ENCODE peak calls at places on chromosomes 13 and 19, in eight cellular contexts. M is cardiac muscle cell; D is CD4-positive, CD25-positive, alpha-beta regulatory T cell; K is sigmoid colon; I is BE2C; E is heart right ventricle; S is body of pancreas; N is mucosa of descending colon. Z is an unnamed sample. For H3K4me1, the result is how much of the 10 kb centered on the place peaks cover.

GRCh38 chr13:63554157-63554556 is 2138.5 kb upstream of the PCDH20 start:
- DNase-seq in N (no peak), M (no peak), E (no peak), S (no peak), I (no peak), D (no peak), K (no peak), Z (no peak)

GRCh38 chr19:34236035-34236793 is 18.1 kb upstream of the GARRE1 start:
- DNase-seq in K (no peak), E (no peak), N (peak), M (peak), S (no peak), D (no peak), I (no peak), Z (no peak)

GRCh38 chr13:48291730-48292129 is 11.8 kb upstream of the RB1 start:
- DNase-seq in N (no peak), E (no peak), K (no peak), D (no peak), S (peak), I (no peak), M (peak), Z (no peak)

GRCh38 chr13:106568225-106569003 is 477 bp upstream of the ARGLU1 start:
- DNase-seq in E (no peak), K (no peak), I (no peak), S (no peak), D (no peak), N (no peak), M (no peak), Z (peak)

GRCh38 chr13:29849071-29849541 is 1.3 kb downstream of the UBL3 start:
- DNase-seq in M (peak), K (no peak), E (peak), N (peak), S (peak), D (peak), I (no peak), Z (peak)

GRCh38 chr13:83232626-83233025 is 649.6 kb downstream of the SLITRK1 start:
- DNase-seq in I (no peak), K (no peak), D (no peak), M (no peak), E (no peak), S (no peak), N (no peak), Z (no peak)

GRCh38 chr13:109859216-109859835 is 72.9 kb upstream of the IRS2 start:
- DNase-seq in K (no peak), D (no peak), M (no peak), N (no peak), E (peak), S (no peak), I (no peak), Z (no peak)

GRCh38 chr19:31501427-31502195 is 152.4 kb upstream of the TSHZ3 start:
- DNase-seq in I (no peak), M (no peak), E (no peak), D (no peak), K (no peak), N (no peak), S (no peak), Z (no peak)

GRCh38 chr19:45640849-45641273 is 1.7 kb upstream of the EML2 start:
- DNase-seq in E (no peak), S (peak), K (no peak), I (no peak), D (peak), M (no peak), N (peak), Z (no peak)

GRCh38 chr19:33124207-33125098 is 7.5 kb upstream of the WDR88 start:
- DNase-seq in E (no peak), S (no peak), M (no peak), K (no peak), I (no peak), N (no peak), D (no peak), Z (no peak)

GRCh38 chr13:82747331-82747730 is 1134.9 kb downstream of the SLITRK1 start:
- DNase-seq in I (no peak), K (no peak), D (no peak), M (no peak), S (no peak), N (no peak), E (no peak), Z (no peak)

GRCh38 chr19:35673121-35673804 is 6.9 kb downstream of the UPK1A start:
- DNase-seq in D (no peak), I (peak), K (peak), N (peak), S (peak), E (no peak), M (peak), Z (no peak)

GRCh38 chr13:51840917-51841316 is 4.1 kb downstream of the TMEM272 start:
- DNase-seq in K (no peak), I (no peak), N (no peak), S (no peak), M (no peak), E (no peak), D (no peak), Z (no peak)

GRCh38 chr19:18416778-18417249 is 2.4 kb upstream of the SSBP4 start:
- DNase-seq in S (peak), K (peak), I (peak), M (peak), D (peak), E (peak), N (peak), Z (peak)

GRCh38 chr19:15177269-15178116 is 23.3 kb downstream of the NOTCH3 start:
- DNase-seq in I (peak), S (peak), E (peak), K (peak), N (peak), D (peak), M (peak), Z (no peak)

GRCh38 chr19:10817291-10818038 is 18.5 kb downstream of the TMED1 start:
- DNase-seq in K (peak), D (no peak), N (peak), E (peak), S (peak), I (peak), M (peak), Z (no peak)

GRCh38 chr13:93235258-93236015 is 8.8 kb downstream of the GPC6 start:
- DNase-seq in S (no peak), N (no peak), D (no peak), K (peak), M (peak), I (no peak), E (no peak), Z (no peak)

GRCh38 chr13:48068952-48069351 is 26.0 kb downstream of the MED4 start:
- DNase-seq in K (no peak), I (no peak), D (no peak), E (no peak), S (no peak), N (no peak), M (no peak), Z (no peak)

GRCh38 chr13:48891586-48891985 is 84.1 kb upstream of the FNDC3A start:
- DNase-seq in K (no peak), E (no peak), I (peak), M (peak), D (no peak), S (no peak), N (no peak), Z (no peak)

GRCh38 chr13:74444161-74444571 is 310.0 kb upstream of the KLF12 start:
- DNase-seq in I (no peak), M (no peak), S (no peak), E (no peak), N (no peak), K (no peak), D (no peak), Z (no peak)

GRCh38 chr13:74687452-74688180 is 553.4 kb upstream of the KLF12 start:
- DNase-seq in I (no peak), N (no peak), S (no peak), E (peak), D (no peak), K (no peak), M (no peak), Z (no peak)

GRCh38 chr13:99752373-99752772 is 219.2 kb downstream of the ZIC5 start:
- DNase-seq in S (no peak), E (no peak), I (no peak), D (no peak), K (no peak), M (no peak), N (no peak), Z (no peak)

GRCh38 chr13:75318138-75318833 is 163.7 kb downstream of the TBC1D4 start:
- DNase-seq in M (no peak), E (no peak), N (no peak), S (no peak), I (no peak), K (no peak), D (no peak), Z (no peak)

GRCh38 chr13:29763426-29764180 is 86.8 kb downstream of the UBL3 start:
- DNase-seq in D (no peak), M (no peak), I (no peak), K (no peak), S (no peak), E (no peak), N (no peak), Z (no peak)

GRCh38 chr13:37889102-37889501 is 19.5 kb upstream of the TRPC4 start:
- DNase-seq in K (no peak), M (peak), I (no peak), N (no peak), E (no peak), D (no peak), S (no peak), Z (no peak)

GRCh38 chr13:61110804-61111203 is 304.8 kb downstream of the PCDH20 start:
- DNase-seq in D (no peak), I (no peak), N (no peak), S (no peak), K (no peak), M (no peak), E (no peak), Z (no peak)

GRCh38 chr19:35144600-35145436 is 1.8 kb downstream of the FXYD7 start:
- DNase-seq in M (peak), K (no peak), S (peak), N (peak), D (peak), E (no peak), I (no peak), Z (no peak)

GRCh38 chr13:66765559-66765958 is 464.6 kb downstream of the PCDH9 start:
- DNase-seq in I (no peak), N (no peak), D (no peak), E (no peak), K (no peak), M (no peak), S (no peak), Z (no peak)

GRCh38 chr13:31320946-31321345 is 121.2 kb downstream of the B3GLCT start:
- DNase-seq in I (no peak), K (no peak), D (no peak), N (no peak), E (no peak), S (no peak), M (no peak), Z (no peak)

GRCh38 chr13:31327157-31327556 is 127.4 kb downstream of the B3GLCT start:
- DNase-seq in E (no peak), S (no peak), M (no peak), K (no peak), D (no peak), I (no peak), N (no peak), Z (no peak)

GRCh38 chr13:31321457-31321856 is 121.7 kb downstream of the B3GLCT start:
- DNase-seq in D (no peak), N (no peak), I (no peak), K (no peak), S (no peak), M (no peak), E (no peak), Z (no peak)

GRCh38 chr13:31322025-31322424 is 122.2 kb downstream of the B3GLCT start:
- DNase-seq in N (no peak), S (peak), D (no peak), I (peak), E (no peak), M (peak), K (no peak), Z (no peak)

DNA sequence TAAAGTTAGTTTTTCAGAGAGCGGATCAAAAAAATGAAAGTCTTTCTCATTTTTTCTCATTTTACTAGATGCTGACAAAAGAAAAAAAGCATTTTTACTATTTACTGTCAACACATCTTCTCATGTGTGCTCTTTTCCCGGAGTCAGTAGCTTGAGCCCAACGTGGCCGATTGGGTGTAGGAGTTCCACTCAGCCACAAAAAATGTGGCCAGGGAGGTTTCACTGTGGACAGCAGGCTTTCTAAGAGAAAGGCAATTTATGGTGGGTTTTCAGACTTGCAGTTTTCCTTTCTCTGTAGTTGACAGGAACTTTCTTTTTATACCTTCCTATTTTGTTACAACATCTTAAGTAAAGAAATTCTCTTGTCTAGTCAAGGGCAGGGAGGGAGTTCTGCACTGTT is 122.9 kb downstream of the B3GLCT start:
- DNase-seq in N (no peak), I (no peak), K (no peak), M (no peak), E (no peak), D (no peak), S (no peak), Z (no peak)
- H3K4me1 ChIP-seq in N (under half), I (under half), K (under half), M (under half), E (under half), D (under half), S (under half), Z (under half)

DNA sequence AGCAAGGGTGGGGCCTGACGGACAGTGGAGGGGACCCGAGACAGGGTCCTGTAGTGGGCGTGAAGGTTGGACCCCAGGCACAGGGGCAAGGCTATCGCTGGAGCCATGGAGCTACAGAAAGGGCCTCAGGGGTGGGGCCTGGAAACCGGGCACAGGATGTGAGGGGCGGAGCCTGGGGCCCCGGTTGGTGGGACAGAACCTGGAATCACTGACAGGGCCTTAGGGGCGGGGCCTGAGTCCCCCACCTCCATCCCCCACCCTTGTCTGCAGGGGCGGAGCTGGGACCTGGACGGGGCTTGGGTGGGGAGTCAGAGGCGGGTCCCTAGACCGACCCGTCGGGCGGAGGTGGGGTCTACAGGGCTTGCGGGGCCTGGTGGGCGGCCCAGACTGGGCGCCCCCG is 26.0 kb downstream of the DCAF15 start:
- DNase-seq in I (peak), M (peak), E (peak), K (peak), D (peak), S (peak), N (peak), Z (no peak)
- H3K4me1 ChIP-seq in I (under half), M (under half), E (under half), K (under half), D (under half), S (under half), N (under half), Z (under half)

GRCh38 chr13:26604784-26605183 is 47.3 kb downstream of the WASF3 start:
- DNase-seq in I (no peak), S (peak), M (peak), E (no peak), K (peak), D (no peak), N (no peak), Z (no peak)

GRCh38 chr13:26600345-26600761 is 42.9 kb downstream of the WASF3 start:
- DNase-seq in M (peak), S (no peak), K (peak), I (no peak), E (no peak), N (no peak), D (no peak), Z (no peak)

GRCh38 chr13:26599885-26600284 is 42.4 kb downstream of the WASF3 start:
- DNase-seq in E (no peak), I (no peak), S (no peak), N (no peak), K (no peak), D (no peak), M (no peak), Z (no peak)

GRCh38 chr13:26601669-26602068 is 44.2 kb downstream of the WASF3 start:
- DNase-seq in N (no peak), M (peak), K (no peak), D (no peak), S (no peak), I (no peak), E (no peak), Z (peak)

DNA sequence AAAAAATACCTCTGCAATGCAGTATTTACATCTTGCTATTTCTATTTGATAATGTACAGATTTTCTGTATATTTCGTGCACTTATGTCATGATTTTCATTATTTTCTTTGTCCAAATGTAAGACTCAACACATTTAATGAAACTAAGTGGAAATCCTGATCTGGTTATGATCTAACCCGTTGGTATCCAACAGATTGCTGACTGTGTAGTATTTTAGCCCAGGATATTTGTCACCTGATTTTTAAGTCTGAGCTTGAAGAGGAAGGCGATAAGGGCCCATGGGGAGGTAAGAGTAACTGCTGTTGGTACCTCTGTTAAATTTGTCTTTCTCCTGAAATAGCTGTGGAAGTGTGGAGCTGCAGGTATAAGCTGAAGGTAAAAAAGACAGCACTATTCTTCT is 45.3 kb downstream of the WASF3 start:
- DNase-seq in D (no peak), E (no peak), K (no peak), I (no peak), N (no peak), M (no peak), S (no peak), Z (no peak)
- H3K4me1 ChIP-seq in D (under half), E (under half), K (under half), I (under half), N (under half), M (under half), S (under half), Z (under half)

DNA sequence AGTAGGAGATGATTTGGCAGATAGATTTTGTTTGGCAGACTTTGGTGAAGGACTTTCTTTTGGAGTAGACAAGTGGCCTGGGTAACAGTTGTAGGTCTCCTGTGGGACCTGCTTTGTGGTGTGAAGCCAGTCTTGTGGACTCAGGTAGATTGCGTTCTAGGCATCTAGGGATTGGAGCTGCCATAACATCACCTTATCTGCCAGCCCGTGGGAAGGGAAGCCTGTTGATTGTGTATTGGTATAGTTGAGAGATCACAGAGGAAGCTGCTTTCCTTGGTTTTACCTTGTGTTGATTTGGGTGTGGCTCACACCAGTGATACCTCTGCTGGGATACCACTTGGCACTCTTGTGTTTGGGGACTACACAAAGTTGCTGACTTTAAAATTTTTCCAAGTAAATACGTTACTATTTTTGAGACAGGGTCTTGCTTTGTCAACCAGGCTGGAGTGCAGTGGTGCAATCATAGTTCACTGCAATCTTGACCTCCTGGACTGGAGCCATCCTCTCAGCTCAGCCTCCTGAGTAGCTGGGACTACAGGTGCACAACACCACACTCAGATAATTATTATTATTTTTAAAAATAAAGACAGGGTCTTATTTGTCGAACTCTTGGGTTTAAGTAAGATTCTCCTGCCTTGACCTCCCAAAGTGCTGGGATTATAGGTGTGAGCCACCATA is 7.8 kb downstream of the HNRNPM start:
- DNase-seq in N (no peak), S (peak), D (no peak), M (no peak), I (no peak), K (peak), E (no peak), Z (no peak)
- H3K4me1 ChIP-seq in N (under half), S (half or more), D (half or more), M (under half), I (under half), K (half or more), E (under half), Z (under half)

GRCh38 chr19:6528544-6529121 is 2.2 kb upstream of the TNFSF9 start:
- DNase-seq in N (peak), D (no peak), S (no peak), E (peak), M (peak), K (peak), I (no peak), Z (no peak)
- H3K4me1 ChIP-seq in N (under half), D (under half), S (under half), E (under half), M (under half), K (under half), I (under half), Z (under half)

DNA sequence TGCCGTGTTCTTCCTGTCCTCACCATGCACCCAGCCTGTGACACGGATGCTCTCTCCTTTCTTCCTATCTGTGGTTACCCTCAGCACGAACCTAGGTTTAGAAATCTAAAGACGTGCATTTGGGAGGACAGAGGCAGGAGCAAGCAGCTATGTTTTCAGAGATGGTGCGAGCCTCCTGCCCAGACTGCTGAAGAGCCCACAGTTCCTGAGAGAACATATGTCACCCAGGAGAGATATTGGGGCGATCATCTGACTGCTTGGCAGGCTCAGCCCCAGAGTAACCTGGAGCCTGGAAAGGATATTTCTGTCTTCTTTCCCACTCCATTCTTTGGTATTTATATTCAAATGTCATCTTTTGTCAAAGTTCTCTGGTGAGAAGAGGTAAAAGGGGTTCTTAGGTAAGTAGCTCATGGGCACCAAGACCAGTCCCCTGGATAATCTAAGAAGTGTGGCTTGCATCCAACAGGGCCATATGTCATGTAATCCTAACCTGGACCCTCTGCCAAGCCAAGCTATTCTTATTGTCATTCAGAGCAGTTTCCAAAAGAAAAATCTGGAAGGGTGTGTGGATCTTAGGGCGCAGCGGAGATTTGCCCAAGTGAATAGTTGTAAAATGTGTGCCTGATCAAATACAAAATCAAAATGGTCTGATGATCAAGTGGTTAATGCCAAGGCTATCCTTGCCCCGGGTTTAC is 59.5 kb downstream of the FGF9 start:
- DNase-seq in I (no peak), K (no peak), D (no peak), S (no peak), N (no peak), M (no peak), E (no peak), Z (no peak)
- H3K4me1 ChIP-seq in I (under half), K (under half), D (under half), S (under half), N (under half), M (under half), E (under half), Z (under half)

GRCh38 chr19:5455367-5456129 is at the start of gene ZNRF4:
- DNase-seq in S (no peak), K (no peak), I (no peak), M (no peak), E (no peak), D (no peak), N (no peak), Z (no peak)
- H3K4me1 ChIP-seq in S (under half), K (under half), I (under half), M (under half), E (under half), D (under half), N (under half), Z (under half)

GRCh38 chr19:3606690-3607289 is at the start of gene TBXA2R:
- DNase-seq in K (peak), D (peak), I (peak), N (peak), M (peak), S (peak), E (peak), Z (no peak)
- H3K4me1 ChIP-seq in K (under half), D (under half), I (under half), N (under half), M (under half), S (under half), E (under half), Z (under half)

Z was measured in DND-41.